ENCODE peak calls at places on chromosome 21, in nine cellular contexts. Y, R, Q, V, S, Z, N, A and E are unnamed samples.

GRCh38 chr21:42157606-42158310 is 61.2 kb upstream of the ABCG1 start:
- DNase-seq in Y (no peak), R (no peak), Q (no peak), V (no peak), S (no peak), Z (no peak), N (no peak), A (no peak), E (no peak)

GRCh38 chr21:19999369-20000272 is 998.6 kb upstream of the NCAM2 start:
- DNase-seq in Y (no peak), R (no peak), Q (no peak), V (peak; percentile 15), S (no peak), Z (no peak), N (no peak), A (no peak), E (no peak)

GRCh38 chr21:31921079-31921478 is 48.3 kb downstream of the HUNK start:
- DNase-seq in Y (no peak), R (no peak), Q (no peak), V (no peak), S (no peak), Z (no peak), N (no peak), A (no peak), E (no peak)

GRCh38 chr21:15839026-15839425 is 109.2 kb downstream of the USP25 start:
- DNase-seq in Y (no peak), R (no peak), Q (no peak), V (no peak), S (no peak), Z (no peak), N (no peak), A (no peak), E (no peak)

GRCh38 chr21:14551741-14552140 is 5.6 kb upstream of the SAMSN1 start:
- DNase-seq in Y (no peak), R (no peak), Q (no peak), V (no peak), S (no peak), Z (no peak), N (no peak), A (no peak), E (no peak)

GRCh38 chr21:41589620-41590175 is 81.7 kb upstream of the TMPRSS2 start:
- DNase-seq in Y (no peak), R (no peak), Q (no peak), V (no peak), S (no peak), Z (peak; percentile 26), N (no peak), A (no peak), E (no peak)

GRCh38 chr21:21734088-21734487 is 735.9 kb downstream of the NCAM2 start:
- DNase-seq in Y (no peak), R (no peak), Q (no peak), V (no peak), S (no peak), Z (no peak), N (no peak), A (no peak), E (no peak)

GRCh38 chr21:14889080-14889805 is 175.6 kb downstream of the NRIP1 start:
- DNase-seq in Y (no peak), R (peak; percentile 44), Q (no peak), V (peak; percentile 71), S (no peak), Z (no peak), N (no peak), A (no peak), E (no peak)

GRCh38 chr21:18417361-18417760 is 13.8 kb upstream of the TMPRSS15 start:
- DNase-seq in Y (no peak), R (no peak), Q (no peak), V (no peak), S (no peak), Z (no peak), N (no peak), A (no peak), E (no peak)

GRCh38 chr21:15370576-15370975 is 305.8 kb upstream of the NRIP1 start:
- DNase-seq in Y (no peak), R (no peak), Q (no peak), V (no peak), S (no peak), Z (no peak), N (no peak), A (no peak), E (no peak)

DNA sequence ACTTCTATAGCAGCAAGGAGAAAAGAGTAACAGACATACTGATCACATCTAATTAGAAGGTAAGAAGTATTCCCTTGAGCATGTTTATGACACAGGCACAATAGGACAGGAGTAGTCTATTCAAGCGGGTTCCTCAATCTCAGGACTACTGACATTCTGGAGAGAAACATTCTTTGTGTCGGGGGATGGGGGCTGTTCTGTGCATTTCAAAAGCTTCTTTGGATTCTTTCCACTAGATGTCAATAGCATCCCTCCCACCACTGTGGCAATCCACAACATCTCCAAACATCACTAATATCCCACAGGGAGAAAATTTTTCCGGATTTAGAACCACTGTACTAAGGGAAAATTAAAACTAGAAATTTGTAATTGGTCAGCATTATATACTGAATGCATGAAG is 56.9 kb downstream of the ADAMTS5 start:
- DNase-seq in Y (no peak), R (no peak), Q (no peak), V (peak; percentile 39), S (peak; percentile 7), Z (no peak), N (peak; percentile 79), A (peak; percentile 81), E (no peak)
- TF ChIP-seq CTCF in Y (no peak), R (no peak), Q (no peak), V (peak; percentile 30), S (no peak), Z (no peak), N (peak; percentile 58), A (peak; percentile 9), E (no peak)

GRCh38 chr21:36718951-36719501 is 20.1 kb downstream of the SIM2 start:
- DNase-seq in Y (no peak), R (peak; percentile 85), Q (peak; percentile 89), V (no peak), S (no peak), Z (no peak), N (no peak), A (no peak), E (no peak)
- H3K27ac ChIP-seq in Y (no peak overlapping the region), R (peak overlapping the region; percentile 95), Q (no peak overlapping the region), V (peak overlapping the region; percentile 76), S (no peak overlapping the region), Z (no peak overlapping the region), N (no peak overlapping the region), A (no peak overlapping the region), E (no peak overlapping the region)

DNA sequence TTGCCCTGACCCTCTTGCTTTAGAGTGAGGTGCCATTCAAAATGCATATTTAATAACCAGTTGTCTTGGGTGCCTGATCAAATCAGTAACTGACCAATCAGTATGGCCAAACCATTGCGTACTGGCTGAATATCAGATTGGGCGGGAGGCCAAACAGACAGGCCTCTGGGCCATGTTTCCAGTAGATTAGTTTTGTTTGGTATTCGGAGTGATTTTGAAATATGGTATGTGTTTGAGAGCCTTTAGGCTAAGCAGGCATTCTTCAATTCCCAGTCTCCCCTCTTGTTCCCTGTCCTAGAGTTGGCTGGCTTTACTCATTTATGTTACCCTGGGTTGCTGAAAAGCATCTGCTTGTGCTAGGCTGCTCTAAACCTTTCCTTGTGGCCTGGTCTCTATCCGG is 80.1 kb downstream of the BACH1 start:
- DNase-seq in Y (no peak), R (no peak), Q (no peak), V (no peak), S (no peak), Z (peak; percentile 79), N (no peak), A (no peak), E (no peak)
- H3K4me3 ChIP-seq in Y (no peak overlapping the region), R (no peak overlapping the region), Q (no peak overlapping the region), V (no peak overlapping the region), S (no peak overlapping the region), Z (no peak overlapping the region), N (no peak overlapping the region), A (no peak overlapping the region), E (no peak overlapping the region)

GRCh38 chr21:34635307-34635706 is 20.4 kb upstream of the RCAN1 start:
- DNase-seq in Y (no peak), R (no peak), Q (no peak), V (no peak), S (no peak), Z (no peak), N (peak; percentile 15), A (no peak), E (peak; percentile 49)
- TF ChIP-seq CTCF in Y (peak; percentile 70), R (no peak), Q (peak; percentile 21), V (peak; percentile 9), S (no peak), Z (peak; percentile 49), N (peak; percentile 47), A (peak; percentile 36), E (peak; percentile 83)

GRCh38 chr21:29335720-29336119 is 37.0 kb downstream of the BACH1 start:
- DNase-seq in Y (no peak), R (no peak), Q (no peak), V (no peak), S (no peak), Z (no peak), N (no peak), A (no peak), E (no peak)

GRCh38 chr21:29334717-29335428 is 36.2 kb downstream of the BACH1 start:
- DNase-seq in Y (no peak), R (no peak), Q (no peak), V (no peak), S (no peak), Z (no peak), N (no peak), A (no peak), E (no peak)

GRCh38 chr21:29342394-29342957 is 43.8 kb downstream of the BACH1 start:
- DNase-seq in Y (no peak), R (no peak), Q (no peak), V (no peak), S (peak; percentile 63), Z (peak; percentile 37), N (no peak), A (no peak), E (no peak)

GRCh38 chr21:29340228-29340627 is 41.5 kb downstream of the BACH1 start:
- DNase-seq in Y (no peak), R (no peak), Q (no peak), V (no peak), S (no peak), Z (no peak), N (no peak), A (no peak), E (no peak)

DNA sequence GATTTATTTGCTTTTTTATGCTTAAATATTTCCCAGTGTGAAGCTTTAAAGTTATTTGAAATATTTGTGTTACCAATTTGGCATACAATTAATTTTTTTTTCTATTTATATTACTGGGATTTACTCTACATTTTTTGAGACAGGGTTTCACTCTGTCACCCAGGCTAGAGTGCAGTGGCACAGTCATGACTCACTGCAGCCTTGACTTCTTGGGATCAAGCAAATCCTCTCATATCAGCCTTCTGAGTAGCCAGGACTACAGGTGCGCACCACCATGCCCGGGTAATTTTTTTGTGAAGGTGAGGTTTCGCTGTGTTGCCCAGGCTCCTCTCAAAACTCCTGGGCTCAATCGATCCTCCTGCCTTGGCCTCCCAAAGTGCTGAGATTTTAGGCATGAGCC is 39.5 kb downstream of the BACH1 start:
- DNase-seq in Y (no peak), R (no peak), Q (no peak), V (no peak), S (no peak), Z (no peak), N (no peak), A (no peak), E (no peak)
- H3K27ac ChIP-seq in Y (no peak overlapping the region), R (no peak overlapping the region), Q (no peak overlapping the region), V (no peak overlapping the region), S (no peak overlapping the region), Z (no peak overlapping the region), N (no peak overlapping the region), A (no peak overlapping the region), E (no peak overlapping the region)